ENCODE peak calls at places on chromosomes 5 and 9, in six cellular contexts. F is fibroblast of lung, U is HepG2, Y is HCT116, P is GM12878, S is endothelial cell of umbilical vein. B is an unnamed sample.

GRCh38 chr9:126678989-126679388 is 65.3 kb downstream of the LMX1B start:
- DNase-seq in F (no peak), P (no peak), S (no peak), U (no peak), Y (no peak), B (no peak)

GRCh38 chr9:92754091-92754740 is 10.4 kb downstream of the BICD2 start:
- DNase-seq in F (no peak), S (no peak), U (no peak), Y (no peak), P (no peak), B (no peak)

GRCh38 chr5:31889131-31889561 is 250.2 kb downstream of the PDZD2 start:
- DNase-seq in Y (no peak), S (no peak), U (no peak), F (peak), P (no peak), B (no peak)

GRCh38 chr5:134189031-134189430 is 12.3 kb upstream of the SKP1 start:
- DNase-seq in Y (no peak), P (no peak), F (no peak), U (no peak), S (no peak), B (no peak)

GRCh38 chr5:16759147-16759800 is 142.5 kb upstream of the RETREG1 start:
- DNase-seq in S (peak), Y (no peak), F (peak), P (peak), U (no peak), B (no peak)

GRCh38 chr5:141969783-141970741 is 1.2 kb downstream of the RNF14 start:
- DNase-seq in F (peak), U (no peak), P (peak), Y (no peak), S (no peak), B (peak)

GRCh38 chr9:79559501-79560181 is 12.1 kb upstream of the TLE4 start:
- DNase-seq in P (no peak), S (peak), Y (no peak), U (no peak), F (no peak), B (no peak)

GRCh38 chr5:181160-181559 is 10.1 kb upstream of the LRRC14B start:
- DNase-seq in P (no peak), F (no peak), U (no peak), S (no peak), Y (no peak), B (no peak)

GRCh38 chr5:173697931-173698579 is 81.6 kb upstream of the BOD1 start:
- DNase-seq in F (no peak), U (no peak), S (no peak), P (no peak), Y (no peak), B (peak)

GRCh38 chr5:149598966-149599365 is 17.7 kb downstream of the ARHGEF37 start:
- DNase-seq in S (no peak), U (no peak), P (no peak), Y (no peak), F (no peak), B (no peak)

GRCh38 chr9:116806075-116806474 is 119.0 kb downstream of the TRIM32 start:
- DNase-seq in U (no peak), S (no peak), P (no peak), Y (no peak), F (no peak), B (peak)

GRCh38 chr5:133232911-133233310 is 181.1 kb downstream of the HSPA4 start:
- DNase-seq in U (no peak), F (no peak), Y (no peak), P (no peak), S (no peak), B (no peak)

GRCh38 chr9:6816581-6816980 is 58.8 kb downstream of the KDM4C start:
- DNase-seq in U (no peak), P (no peak), F (no peak), Y (no peak), S (no peak), B (no peak)

GRCh38 chr9:134961331-134962064 is 43.8 kb upstream of the FCN1 start:
- DNase-seq in F (no peak), U (no peak), S (no peak), P (no peak), Y (no peak), B (no peak)

GRCh38 chr9:96449522-96449843 is 486 bp upstream of the HABP4 start:
- DNase-seq in U (no peak), S (no peak), F (no peak), P (no peak), Y (no peak), B (no peak)

GRCh38 chr5:45677524-45677923 is 18.7 kb downstream of the HCN1 start:
- DNase-seq in S (no peak), Y (no peak), F (no peak), U (no peak), P (no peak), B (no peak)
- H3K4me2 ChIP-seq in S (no peak), Y (no peak), F (no peak), U (no peak), P (no peak), B (no peak)

GRCh38 chr5:96124589-96124988 is 162.9 kb upstream of the ELL2 start:
- DNase-seq in F (peak), U (no peak), P (no peak), Y (no peak), S (no peak), B (no peak)

GRCh38 chr5:96128204-96128864 is 166.7 kb upstream of the ELL2 start:
- DNase-seq in P (no peak), Y (no peak), U (no peak), S (no peak), F (no peak), B (no peak)

GRCh38 chr5:96127538-96127937 is 165.9 kb upstream of the ELL2 start:
- DNase-seq in U (no peak), F (no peak), P (no peak), Y (no peak), S (no peak), B (no peak)

GRCh38 chr5:96123418-96123817 is 161.8 kb upstream of the ELL2 start:
- DNase-seq in S (no peak), U (peak), F (no peak), P (no peak), Y (no peak), B (no peak)

GRCh38 chr5:96125335-96125891 is 163.8 kb upstream of the ELL2 start:
- DNase-seq in P (no peak), U (peak), F (peak), S (peak), Y (no peak), B (no peak)
- H3K4me2 ChIP-seq in P (no peak), U (peak), F (peak), S (no peak), Y (no peak), B (no peak)

GRCh38 chr9:124505901-124506346 is 1.3 kb downstream of the NR5A1 start:
- DNase-seq in S (no peak), F (no peak), Y (no peak), U (no peak), P (no peak), B (no peak)

GRCh38 chr9:124505006-124505900 is 1.9 kb downstream of the NR5A1 start:
- DNase-seq in U (no peak), F (no peak), S (no peak), P (no peak), Y (no peak), B (no peak)

GRCh38 chr9:124503713-124504529 is 3.3 kb downstream of the NR5A1 start:
- DNase-seq in P (no peak), Y (no peak), S (no peak), U (no peak), F (no peak), B (no peak)

GRCh38 chr9:124502711-124503702 is 4.2 kb downstream of the NR5A1 start:
- DNase-seq in Y (no peak), F (no peak), S (no peak), U (no peak), P (no peak), B (no peak)

DNA sequence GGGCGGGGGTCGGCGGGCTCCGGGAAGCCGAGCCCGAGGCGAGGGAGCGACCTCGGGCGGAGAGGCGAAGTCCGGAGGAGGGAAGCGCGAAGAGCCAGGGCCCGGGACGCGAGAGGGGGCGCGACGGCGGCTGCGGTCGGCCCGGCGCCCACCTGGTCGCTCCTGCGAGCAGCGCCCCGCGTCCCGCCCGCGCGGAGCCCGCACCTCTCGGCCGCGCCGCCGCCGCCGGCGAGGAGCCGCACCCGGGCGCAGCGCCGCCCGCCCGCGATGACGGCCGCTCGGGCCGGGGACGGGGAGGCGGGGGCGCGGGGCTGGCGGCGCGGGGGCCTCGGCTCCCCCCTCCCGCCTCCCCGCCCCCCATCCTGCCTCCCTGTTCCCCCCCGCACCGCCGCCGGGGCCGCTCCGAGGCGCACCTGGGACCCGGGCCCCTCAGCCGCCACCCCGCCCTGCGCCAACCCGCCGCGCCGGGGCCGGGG is 2.6 kb downstream of the NR5A1 start:
- DNase-seq in F (no peak), S (no peak), P (no peak), Y (no peak), U (no peak), B (no peak)
- H3K4me2 ChIP-seq in F (no peak), S (no peak), P (no peak), Y (no peak), U (peak), B (no peak)

GRCh38 chr5:102294996-102295395 is 1.1 kb downstream of the SLCO4C1 start:
- DNase-seq in Y (no peak), U (no peak), S (no peak), P (no peak), F (no peak), B (no peak)
- H3K4me2 ChIP-seq in Y (no peak), U (peak), S (no peak), P (no peak), F (no peak), B (peak)

GRCh38 chr5:139182528-139183296 is 15.5 kb downstream of the SIL1 start:
- DNase-seq in F (no peak), P (no peak), Y (no peak), S (no peak), U (no peak), B (no peak)
- H3K4me2 ChIP-seq in F (no peak), P (peak), Y (peak), S (no peak), U (no peak), B (no peak)

DNA sequence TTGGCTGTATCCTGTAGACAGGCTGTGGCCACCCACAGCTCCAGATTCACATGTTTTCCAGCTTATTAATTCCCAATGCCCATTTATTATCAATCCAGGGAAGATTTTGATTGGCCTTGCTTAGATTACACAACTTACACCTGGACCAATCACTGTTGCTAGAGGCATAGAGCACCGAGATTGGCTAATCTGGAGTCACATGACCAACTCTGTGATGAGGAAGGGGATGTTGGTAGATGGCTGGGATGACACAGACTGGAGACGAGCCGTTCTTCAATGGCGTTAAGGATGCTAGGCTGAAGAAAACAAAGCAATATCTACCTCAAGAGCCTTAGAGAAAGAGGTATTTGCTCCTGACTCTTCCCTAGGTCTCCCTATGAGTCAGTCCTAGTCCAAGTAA is 326.2 kb upstream of the KLF4 start:
- DNase-seq in P (no peak), F (no peak), U (no peak), Y (no peak), S (no peak), B (no peak)
- H3K4me2 ChIP-seq in P (no peak), F (no peak), U (no peak), Y (no peak), S (no peak), B (peak)

B was measured in MM.1S.